ENCODE peak calls at places on chromosomes 2 and 18, in six cellular contexts. T, N, O, I, B and J are unnamed samples.

GRCh38 chr2:233061591-233062446 is 1.7 kb downstream of the INPP5D start:
- DNase-seq in T (peak; percentile 74), O (peak; percentile 61), B (peak; percentile 80), I (peak; percentile 60), N (no peak), J (no peak)

GRCh38 chr2:42230891-42231290 is 61.7 kb downstream of the EML4 start:
- DNase-seq in T (no peak), O (no peak), B (no peak), N (no peak), I (no peak), J (no peak)

GRCh38 chr2:83063933-83064332 is 1395.1 kb downstream of the SUCLG1 start:
- DNase-seq in N (no peak), O (no peak), T (no peak), I (no peak), B (no peak), J (no peak)

GRCh38 chr2:98649135-98649991 is 41.0 kb downstream of the UNC50 start:
- DNase-seq in O (peak; percentile 79), I (peak; percentile 89), N (peak; percentile 75), T (peak; percentile 61), B (peak; percentile 86), J (peak; percentile 61)

GRCh38 chr2:156486175-156486574 is 50.0 kb downstream of the GPD2 start:
- DNase-seq in N (no peak), I (no peak), T (no peak), O (peak; percentile 64), B (no peak), J (no peak)

GRCh38 chr2:104854507-104855173 is 725 bp downstream of the POU3F3 start:
- DNase-seq in T (no peak), I (no peak), N (no peak), B (no peak), O (peak; percentile 6), J (no peak)

GRCh38 chr2:151280276-151280675 is 9.2 kb downstream of the NMI start:
- DNase-seq in I (no peak), T (no peak), N (no peak), O (peak; percentile 48), B (no peak), J (no peak)

GRCh38 chr2:46825958-46826897 is 89.4 kb downstream of the MCFD2 start:
- DNase-seq in N (peak; percentile 88), B (no peak), T (no peak), O (peak; percentile 87), I (no peak), J (no peak)

GRCh38 chr18:50468802-50469201 is 91.1 kb upstream of the MAPK4 start:
- DNase-seq in N (no peak), I (no peak), O (no peak), B (no peak), T (no peak), J (no peak)

GRCh38 chr18:44693030-44693784 is 12.5 kb downstream of the SETBP1 start:
- DNase-seq in N (peak; percentile 42), T (no peak), B (no peak), I (no peak), O (no peak), J (no peak)

GRCh38 chr2:58896600-58896999 is 655.5 kb upstream of the FANCL start:
- DNase-seq in B (no peak), O (peak; percentile 61), N (peak; percentile 61), I (no peak), T (no peak), J (peak; percentile 76)

GRCh38 chr2:237558918-237559645 is 7.3 kb upstream of the PRLH start:
- DNase-seq in I (peak; percentile 83), N (peak; percentile 74), B (peak; percentile 96), O (peak; percentile 89), T (peak; percentile 86), J (no peak)

GRCh38 chr18:48714873-48715272 is 176.0 kb downstream of the CTIF start:
- DNase-seq in N (no peak), O (no peak), T (no peak), B (no peak), I (no peak), J (no peak)

GRCh38 chr2:17317439-17317976 is 200.7 kb downstream of the RAD51AP2 start:
- DNase-seq in T (no peak), B (no peak), I (no peak), O (no peak), N (no peak), J (no peak)

GRCh38 chr2:32701806-32702205 is 74.0 kb downstream of the TTC27 start:
- DNase-seq in I (no peak), B (no peak), T (no peak), N (no peak), O (no peak), J (no peak)

GRCh38 chr2:236642584-236643291 is 73.1 kb downstream of the ACKR3 start:
- DNase-seq in O (peak; percentile 99), B (peak; percentile 98), T (peak; percentile 94), N (peak; percentile 100), I (peak; percentile 47), J (peak; percentile 98)

DNA sequence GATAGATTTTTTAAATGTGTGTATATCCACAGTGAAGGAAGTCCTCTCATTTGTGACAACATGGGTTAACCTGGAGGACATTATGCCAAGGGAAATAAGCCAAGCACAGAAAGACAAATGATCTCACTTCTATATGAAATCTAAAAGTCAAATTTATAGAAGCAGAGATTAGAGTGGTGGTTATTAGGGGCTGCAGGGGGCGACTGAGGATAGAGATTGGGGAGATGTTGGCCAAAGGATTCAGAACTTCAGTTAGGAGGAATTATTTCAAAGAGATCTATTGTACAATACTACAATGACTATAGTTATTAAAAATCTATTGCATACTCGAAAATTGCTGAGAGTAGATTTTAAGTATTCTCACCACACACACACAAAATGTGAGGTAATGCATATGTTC is 252.4 kb upstream of the SLC39A10 start:
- DNase-seq in T (no peak), I (no peak), N (peak; percentile 5), O (peak; percentile 19), B (no peak), J (no peak)
- H3K4me3 ChIP-seq in T (no peak overlapping the region), I (no peak overlapping the region), N (no peak overlapping the region), O (no peak overlapping the region), B (no peak overlapping the region), J (no peak overlapping the region)

DNA sequence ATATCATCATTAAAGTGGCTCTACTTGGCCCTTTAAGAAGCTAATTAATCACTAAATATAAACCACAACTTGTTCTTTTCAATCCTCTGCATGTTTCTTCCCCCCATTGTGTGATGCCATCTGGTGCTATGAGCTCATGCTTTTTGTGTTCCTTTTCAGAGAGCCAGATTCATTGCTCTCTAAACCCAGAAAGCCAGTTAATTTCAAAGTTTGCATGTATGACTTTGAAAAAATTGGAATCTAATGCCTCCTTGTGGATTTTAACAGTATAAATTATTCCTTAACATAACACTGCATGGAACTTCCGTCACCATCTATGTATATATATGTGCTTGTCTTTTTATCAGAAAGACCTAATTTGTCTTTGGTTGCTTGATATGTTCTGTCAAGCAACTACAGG is 31.1 kb downstream of the TMEM178A start:
- DNase-seq in B (no peak), T (no peak), O (peak; percentile 92), N (peak; percentile 78), I (no peak), J (peak; percentile 84)
- TF ChIP-seq CTCF in B (no peak), T (peak; percentile 39), O (no peak), N (peak; percentile 58), I (peak; percentile 5), J (no peak)

DNA sequence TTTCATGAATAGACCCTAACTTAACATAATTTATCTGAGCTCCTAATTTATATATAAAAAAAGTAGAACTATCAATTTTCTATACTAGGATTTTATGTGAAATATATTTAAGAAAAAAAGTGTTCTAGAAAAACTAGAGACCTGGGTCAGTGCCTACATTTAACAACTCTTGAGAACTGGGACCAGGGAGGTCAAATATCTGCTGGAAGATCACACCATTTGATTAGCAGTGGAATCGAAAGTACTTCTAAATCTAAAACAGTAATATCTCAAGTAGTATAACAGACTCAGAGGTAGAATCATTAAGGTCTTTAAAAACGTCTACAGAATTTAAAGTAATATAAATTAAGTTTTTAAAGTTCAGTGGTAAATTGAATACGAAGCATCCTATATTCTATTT is 34.6 kb downstream of the PPP3R1 start:
- DNase-seq in T (no peak), N (no peak), B (no peak), I (no peak), O (no peak), J (no peak)
- H3K4me3 ChIP-seq in T (peak overlapping the region; percentile 17), N (no peak overlapping the region), B (no peak overlapping the region), I (no peak overlapping the region), O (no peak overlapping the region), J (no peak overlapping the region)

DNA sequence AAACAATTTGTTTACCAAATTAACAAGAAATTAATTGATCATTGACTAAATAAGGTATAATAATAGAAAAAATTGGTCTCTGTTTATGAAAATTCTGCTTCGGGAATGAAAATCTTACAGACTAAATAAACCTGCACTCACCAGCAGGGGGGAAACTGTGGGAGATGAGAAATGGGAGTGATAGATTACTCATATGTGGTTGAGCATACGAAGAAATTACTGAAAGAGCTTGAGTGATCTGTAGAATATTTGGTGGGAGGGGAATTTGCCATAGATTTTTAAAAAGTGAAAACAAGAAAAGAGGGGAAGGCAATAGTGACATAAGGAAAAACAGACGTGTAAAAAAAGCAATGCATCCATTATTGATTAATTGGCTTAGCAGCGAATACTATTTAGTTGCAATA is 2.2 kb downstream of the HMSD start:
- DNase-seq in I (no peak), B (no peak), N (peak; percentile 23), O (no peak), T (no peak), J (peak; percentile 29)
- TF ChIP-seq CTCF in I (peak; percentile 10), B (no peak), N (peak; percentile 49), O (peak; percentile 15), T (no peak), J (peak; percentile 42)

GRCh38 chr2:111961663-111962062 is 63.3 kb downstream of the MERTK start:
- DNase-seq in B (no peak), I (no peak), O (no peak), N (no peak), T (no peak), J (no peak)
- H3K4me3 ChIP-seq in B (no peak overlapping the region), I (no peak overlapping the region), O (no peak overlapping the region), N (no peak overlapping the region), T (no peak overlapping the region), J (no peak overlapping the region)

DNA sequence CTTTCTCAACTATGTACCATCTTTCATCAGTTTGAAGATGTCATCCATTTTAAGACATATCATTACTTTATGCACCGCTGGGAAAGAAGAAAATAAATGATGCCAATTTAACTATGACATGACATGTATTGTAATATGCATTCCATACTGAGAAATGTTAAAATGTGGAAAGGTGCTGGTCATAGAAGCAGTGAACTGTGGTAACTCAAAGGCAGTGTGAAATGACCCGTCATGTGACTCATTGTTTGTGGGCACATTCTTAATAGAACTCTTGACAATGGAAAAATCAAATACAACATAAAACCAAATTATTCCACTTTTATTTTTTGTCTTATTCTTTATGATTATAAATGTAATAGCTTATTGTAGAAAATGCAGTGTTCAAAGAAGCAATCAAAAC is 455.0 kb upstream of the ST6GAL2 start:
- DNase-seq in T (no peak), N (no peak), O (no peak), B (no peak), I (no peak), J (no peak)
- TF ChIP-seq CTCF in T (no peak), N (no peak), O (no peak), B (no peak), I (no peak), J (no peak)

GRCh38 chr2:171158036-171158789 is 2.5 kb downstream of the TLK1 start:
- DNase-seq in O (no peak), B (no peak), N (no peak), I (no peak), T (no peak), J (no peak)
- H3K4me3 ChIP-seq in O (peak overlapping the region; percentile 47), B (peak overlapping the region; percentile 67), N (peak overlapping the region; percentile 86), I (no peak overlapping the region), T (peak overlapping the region; percentile 82), J (peak overlapping the region; percentile 88)